ENCODE peak calls at places on chromosomes 5 and 9, in seven cellular contexts. E is islet precursor cell; V is non-pigmented ciliary epithelial cell; H is posterior cingulate gyrus; C is stimulated activated CD4-positive, alpha-beta T cell treated with anti-CD3 and anti-CD28 coated beads, Interleukin-15, amount 100 ng/mL, for 24 hours; U is progenitor cell of endocrine pancreas; R is DMS53. Y is an unnamed sample.

GRCh38 chr5:67166460-67166871 is 30.1 kb downstream of the CD180 start:
- DNase-seq in E (peak; percentile 87), V (no peak), H (no peak), C (peak; percentile 83), U (no peak), R (no peak), Y (peak; percentile 91)

GRCh38 chr9:135971106-135971766 is 10.1 kb upstream of the UBAC1 start:
- DNase-seq in E (no peak), V (no peak), H (no peak), C (no peak), U (no peak), R (no peak), Y (no peak)

GRCh38 chr5:127010362-127010761 is 20.0 kb downstream of the MARCHF3 start:
- DNase-seq in E (no peak), V (no peak), H (no peak), C (no peak), U (no peak), R (no peak), Y (no peak)

GRCh38 chr9:29775491-29775890 is 2202.2 kb upstream of the C9orf72 start:
- DNase-seq in E (no peak), V (no peak), H (no peak), C (no peak), U (no peak), R (no peak), Y (no peak)

GRCh38 chr5:17022296-17022695 is 86.2 kb upstream of the MYO10 start:
- DNase-seq in E (no peak), V (no peak), H (no peak), C (no peak), U (no peak), R (no peak), Y (no peak)

GRCh38 chr5:1952456-1953099 is 69.9 kb upstream of the IRX4 start:
- DNase-seq in E (peak; percentile 73), V (no peak), H (no peak), C (no peak), U (no peak), R (no peak), Y (peak; percentile 64)

GRCh38 chr5:14581891-14582796 is 552 bp downstream of the OTULINL start:
- DNase-seq in E (peak; percentile 85), V (no peak), H (peak; percentile 35), C (peak; percentile 87), U (peak; percentile 64), R (peak; percentile 90), Y (peak; percentile 84)

GRCh38 chr9:114155967-114156294 is 594 bp downstream of the COL27A1 start:
- DNase-seq in E (no peak), V (no peak), H (no peak), C (peak; percentile 44), U (peak; percentile 27), R (no peak), Y (no peak)

GRCh38 chr9:114722363-114722695 is 40.3 kb upstream of the TEX48 start:
- DNase-seq in E (no peak), V (no peak), H (no peak), C (no peak), U (no peak), R (peak; percentile 64), Y (no peak)

GRCh38 chr5:35671516-35671915 is 53.9 kb downstream of the SPEF2 start:
- DNase-seq in E (no peak), V (no peak), H (no peak), C (no peak), U (no peak), R (no peak), Y (no peak)

Y was measured in mesendoderm.